ENCODE peak calls at places on chromosomes 1 and 21, in eight cellular contexts. One of them, this sample, is unnamed.
A peak's percentile ranks its signal among the peaks of the same experiment; 100 is the strongest.

GRCh38 chr1:215439549-215439948 is 127.6 kb upstream of the KCTD3 start:
- DNase-seq in uterus: no peak
- DNase-seq in breast epithelium: no peak
- DNase-seq in transverse colon: no peak
- DNase-seq in A549: no peak
- DNase-seq in Peyer's patch: no peak
- DNase-seq in H1: no peak
- DNase-seq in prostate gland: no peak
- DNase-seq in this sample: no peak

GRCh38 chr21:45506241-45506817 is 35.9 kb downstream of the SLC19A1 start:
- DNase-seq in prostate gland: no peak
- DNase-seq in breast epithelium: no peak
- DNase-seq in A549: no peak
- DNase-seq in Peyer's patch: no peak
- DNase-seq in uterus: no peak
- DNase-seq in transverse colon: no peak
- DNase-seq in H1: no peak
- DNase-seq in this sample: no peak

GRCh38 chr1:94121411-94121821 is 468 bp upstream of the ABCA4 start:
- DNase-seq in Peyer's patch: no peak
- DNase-seq in breast epithelium: no peak
- DNase-seq in A549: no peak
- DNase-seq in uterus: no peak
- DNase-seq in transverse colon: no peak
- DNase-seq in H1: no peak
- DNase-seq in prostate gland: no peak
- DNase-seq in this sample: no peak

GRCh38 chr1:115219937-115220336 is 118.1 kb downstream of the NGF start:
- DNase-seq in breast epithelium: no peak
- DNase-seq in A549: no peak
- DNase-seq in Peyer's patch: no peak
- DNase-seq in transverse colon: no peak
- DNase-seq in H1: no peak
- DNase-seq in prostate gland: no peak
- DNase-seq in uterus: peak; percentile 34
- DNase-seq in this sample: no peak

GRCh38 chr1:111952258-111952657 is 37.2 kb downstream of the KCND3 start:
- DNase-seq in prostate gland: no peak
- DNase-seq in breast epithelium: no peak
- DNase-seq in uterus: no peak
- DNase-seq in Peyer's patch: no peak
- DNase-seq in H1: no peak
- DNase-seq in transverse colon: no peak
- DNase-seq in A549: no peak
- DNase-seq in this sample: no peak

GRCh38 chr1:30229557-30229956 is 493.8 kb downstream of the MATN1 start:
- DNase-seq in transverse colon: no peak
- DNase-seq in prostate gland: no peak
- DNase-seq in H1: no peak
- DNase-seq in Peyer's patch: no peak
- DNase-seq in breast epithelium: no peak
- DNase-seq in A549: no peak
- DNase-seq in uterus: no peak
- DNase-seq in this sample: no peak

GRCh38 chr21:36005018-36005417 is 55.3 kb downstream of the SETD4 start:
- DNase-seq in A549: no peak
- DNase-seq in breast epithelium: no peak
- DNase-seq in uterus: peak; percentile 77
- DNase-seq in prostate gland: no peak
- DNase-seq in Peyer's patch: peak; percentile 72
- DNase-seq in H1: no peak
- DNase-seq in transverse colon: peak; percentile 51
- DNase-seq in this sample: no peak

GRCh38 chr1:40036574-40036973 is 4.0 kb upstream of the CAP1 start:
- DNase-seq in breast epithelium: peak; percentile 65
- DNase-seq in prostate gland: peak; percentile 80
- DNase-seq in transverse colon: peak; percentile 53
- DNase-seq in H1: no peak
- DNase-seq in A549: no peak
- DNase-seq in Peyer's patch: no peak
- DNase-seq in uterus: peak; percentile 83
- DNase-seq in this sample: no peak

GRCh38 chr1:173798078-173798477 is 26.4 kb upstream of the DARS2 start:
- DNase-seq in breast epithelium: no peak
- DNase-seq in H1: no peak
- DNase-seq in Peyer's patch: no peak
- DNase-seq in A549: no peak
- DNase-seq in prostate gland: no peak
- DNase-seq in transverse colon: no peak
- DNase-seq in uterus: no peak
- DNase-seq in this sample: no peak

GRCh38 chr1:211335507-211336157 is 9.0 kb downstream of the TRAF5 start:
- DNase-seq in breast epithelium: no peak
- DNase-seq in H1: no peak
- DNase-seq in transverse colon: peak; percentile 52
- DNase-seq in prostate gland: no peak
- DNase-seq in uterus: no peak
- DNase-seq in Peyer's patch: peak; percentile 77
- DNase-seq in A549: no peak
- DNase-seq in this sample: no peak

GRCh38 chr1:38451541-38451993 is 405.0 kb upstream of the POU3F1 start:
- DNase-seq in Peyer's patch: no peak
- DNase-seq in A549: no peak
- DNase-seq in prostate gland: no peak
- DNase-seq in H1: no peak
- DNase-seq in uterus: no peak
- DNase-seq in breast epithelium: no peak
- DNase-seq in transverse colon: no peak
- DNase-seq in this sample: no peak

GRCh38 chr1:91513160-91513559 is 12.5 kb downstream of the CDC7 start:
- DNase-seq in prostate gland: no peak
- DNase-seq in A549: no peak
- DNase-seq in breast epithelium: no peak
- DNase-seq in H1: no peak
- DNase-seq in uterus: no peak
- DNase-seq in Peyer's patch: no peak
- DNase-seq in transverse colon: no peak
- DNase-seq in this sample: no peak

GRCh38 chr1:207868252-207868768 is 42.6 kb downstream of the CD34 start:
- DNase-seq in H1: no peak
- DNase-seq in A549: no peak
- DNase-seq in prostate gland: peak; percentile 79
- DNase-seq in transverse colon: peak; percentile 60
- DNase-seq in uterus: peak; percentile 53
- DNase-seq in breast epithelium: peak; percentile 71
- DNase-seq in Peyer's patch: peak; percentile 67
- DNase-seq in this sample: no peak

GRCh38 chr1:219152759-219153158 is 20.9 kb upstream of the LYPLAL1 start:
- DNase-seq in breast epithelium: no peak
- DNase-seq in Peyer's patch: no peak
- DNase-seq in H1: no peak
- DNase-seq in prostate gland: no peak
- DNase-seq in A549: no peak
- DNase-seq in uterus: no peak
- DNase-seq in transverse colon: no peak
- DNase-seq in this sample: no peak

GRCh38 chr21:41675574-41675973 is 91.3 kb downstream of the RIPK4 start:
- DNase-seq in Peyer's patch: no peak
- DNase-seq in A549: no peak
- DNase-seq in prostate gland: no peak
- DNase-seq in uterus: no peak
- DNase-seq in transverse colon: no peak
- DNase-seq in breast epithelium: no peak
- DNase-seq in H1: no peak
- DNase-seq in this sample: no peak

GRCh38 chr1:204560590-204560989 is 44.4 kb downstream of the MDM4 start:
- DNase-seq in transverse colon: no peak
- DNase-seq in A549: no peak
- DNase-seq in uterus: no peak
- DNase-seq in Peyer's patch: no peak
- DNase-seq in breast epithelium: no peak
- DNase-seq in H1: no peak
- DNase-seq in prostate gland: no peak
- DNase-seq in this sample: no peak

GRCh38 chr1:206582537-206583460 is 29.5 kb downstream of the EIF2D start:
- DNase-seq in prostate gland: no peak
- DNase-seq in uterus: no peak
- DNase-seq in Peyer's patch: no peak
- DNase-seq in transverse colon: no peak
- DNase-seq in A549: no peak
- DNase-seq in breast epithelium: no peak
- DNase-seq in H1: no peak
- DNase-seq in this sample: no peak

GRCh38 chr1:89633103-89633744 is at the start of gene LRRC8C:
- DNase-seq in uterus: peak; percentile 53
- DNase-seq in breast epithelium: peak; percentile 26
- DNase-seq in transverse colon: peak; percentile 60
- DNase-seq in prostate gland: peak; percentile 29
- DNase-seq in A549: peak; percentile 30
- DNase-seq in H1: no peak
- DNase-seq in Peyer's patch: peak; percentile 82
- DNase-seq in this sample: peak; percentile 46

GRCh38 chr1:54800899-54801759 is at the start of gene TTC22:
- DNase-seq in uterus: no peak
- DNase-seq in H1: no peak
- DNase-seq in prostate gland: peak; percentile 75
- DNase-seq in Peyer's patch: peak; percentile 93
- DNase-seq in breast epithelium: peak; percentile 70
- DNase-seq in transverse colon: peak; percentile 88
- DNase-seq in A549: no peak
- DNase-seq in this sample: no peak

GRCh38 chr1:76035053-76035452 is 39.5 kb upstream of the ST6GALNAC3 start:
- DNase-seq in transverse colon: no peak
- DNase-seq in prostate gland: no peak
- DNase-seq in H1: no peak
- DNase-seq in Peyer's patch: no peak
- DNase-seq in breast epithelium: no peak
- DNase-seq in A549: no peak
- DNase-seq in uterus: no peak
- DNase-seq in this sample: no peak

GRCh38 chr1:117120774-117121588 is 568 bp downstream of the TRIM45 start:
- DNase-seq in prostate gland: no peak
- DNase-seq in uterus: no peak
- DNase-seq in A549: peak; percentile 10
- DNase-seq in H1: no peak
- DNase-seq in Peyer's patch: peak; percentile 45
- DNase-seq in transverse colon: no peak
- DNase-seq in breast epithelium: peak; percentile 27
- DNase-seq in this sample: peak; percentile 60

GRCh38 chr1:156180471-156180870 is 13.4 kb upstream of the SLC25A44 start:
- DNase-seq in prostate gland: no peak
- DNase-seq in A549: no peak
- DNase-seq in transverse colon: no peak
- DNase-seq in H1: no peak
- DNase-seq in Peyer's patch: no peak
- DNase-seq in uterus: no peak
- DNase-seq in breast epithelium: no peak
- DNase-seq in this sample: no peak
- TF ChIP-seq POLR2A in prostate gland: no peak
- TF ChIP-seq POLR2A in A549: no peak
- TF ChIP-seq POLR2A in transverse colon: no peak
- TF ChIP-seq POLR2A in H1: no peak
- TF ChIP-seq POLR2A in Peyer's patch: no peak
- TF ChIP-seq POLR2A in uterus: no peak
- TF ChIP-seq POLR2A in breast epithelium: no peak
- TF ChIP-seq POLR2A in this sample: no peak

GRCh38 chr1:221031015-221031889 is 152.0 kb downstream of the HLX start:
- DNase-seq in H1: no peak
- DNase-seq in A549: no peak
- DNase-seq in transverse colon: no peak
- DNase-seq in prostate gland: no peak
- DNase-seq in breast epithelium: no peak
- DNase-seq in uterus: no peak
- DNase-seq in Peyer's patch: no peak
- DNase-seq in this sample: no peak

GRCh38 chr1:221031890-221032222 is 152.6 kb downstream of the HLX start:
- DNase-seq in uterus: no peak
- DNase-seq in A549: no peak
- DNase-seq in prostate gland: no peak
- DNase-seq in Peyer's patch: no peak
- DNase-seq in H1: no peak
- DNase-seq in transverse colon: no peak
- DNase-seq in breast epithelium: no peak
- DNase-seq in this sample: no peak

GRCh38 chr1:221030121-221030649 is 150.9 kb downstream of the HLX start:
- DNase-seq in Peyer's patch: no peak
- DNase-seq in prostate gland: no peak
- DNase-seq in transverse colon: no peak
- DNase-seq in A549: no peak
- DNase-seq in uterus: no peak
- DNase-seq in H1: no peak
- DNase-seq in breast epithelium: no peak
- DNase-seq in this sample: no peak

GRCh38 chr1:221035680-221036153 is 156.5 kb downstream of the HLX start:
- DNase-seq in transverse colon: no peak
- DNase-seq in Peyer's patch: no peak
- DNase-seq in H1: no peak
- DNase-seq in uterus: no peak
- DNase-seq in A549: no peak
- DNase-seq in breast epithelium: no peak
- DNase-seq in prostate gland: no peak
- DNase-seq in this sample: peak; percentile 15

GRCh38 chr1:221032616-221033342 is 153.5 kb downstream of the HLX start:
- DNase-seq in Peyer's patch: no peak
- DNase-seq in prostate gland: no peak
- DNase-seq in H1: no peak
- DNase-seq in uterus: no peak
- DNase-seq in breast epithelium: no peak
- DNase-seq in A549: no peak
- DNase-seq in transverse colon: no peak
- DNase-seq in this sample: no peak
- TF ChIP-seq POLR2A in Peyer's patch: no peak
- TF ChIP-seq POLR2A in prostate gland: no peak
- TF ChIP-seq POLR2A in H1: no peak
- TF ChIP-seq POLR2A in uterus: no peak
- TF ChIP-seq POLR2A in breast epithelium: no peak
- TF ChIP-seq POLR2A in A549: no peak
- TF ChIP-seq POLR2A in transverse colon: no peak
- TF ChIP-seq POLR2A in this sample: no peak

DNA sequence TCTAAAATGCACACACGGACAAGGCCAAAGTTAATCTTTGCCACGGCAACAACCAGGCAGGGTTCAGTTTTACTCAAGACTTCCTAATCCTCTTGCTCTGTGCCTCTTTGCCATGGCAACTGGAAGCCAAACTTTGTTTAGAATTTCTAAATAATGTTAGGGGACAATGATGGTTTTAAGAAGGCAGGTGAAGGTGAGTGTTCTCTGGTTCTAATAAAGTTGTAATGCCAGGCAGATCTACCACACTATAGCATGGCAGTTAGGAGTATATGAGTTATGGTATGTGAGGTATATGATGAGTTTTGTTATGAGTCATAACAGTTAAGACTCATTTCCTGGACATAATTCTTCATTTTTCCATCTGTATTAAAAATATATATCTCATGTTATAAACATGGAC is 2.7 kb downstream of the PTPRC start:
- DNase-seq in Peyer's patch: no peak
- DNase-seq in A549: no peak
- DNase-seq in H1: no peak
- DNase-seq in transverse colon: no peak
- DNase-seq in breast epithelium: no peak
- DNase-seq in prostate gland: no peak
- DNase-seq in uterus: no peak
- DNase-seq in this sample: no peak
- TF ChIP-seq POLR2A in Peyer's patch: no peak
- TF ChIP-seq POLR2A in A549: no peak
- TF ChIP-seq POLR2A in H1: no peak
- TF ChIP-seq POLR2A in transverse colon: no peak
- TF ChIP-seq POLR2A in breast epithelium: no peak
- TF ChIP-seq POLR2A in prostate gland: no peak
- TF ChIP-seq POLR2A in uterus: no peak
- TF ChIP-seq POLR2A in this sample: no peak

GRCh38 chr1:159428536-159428935 is 3.5 kb upstream of the OR10J4 start:
- DNase-seq in breast epithelium: no peak
- DNase-seq in uterus: no peak
- DNase-seq in Peyer's patch: no peak
- DNase-seq in A549: no peak
- DNase-seq in H1: no peak
- DNase-seq in prostate gland: no peak
- DNase-seq in transverse colon: no peak
- DNase-seq in this sample: no peak
- TF ChIP-seq POLR2A in breast epithelium: no peak
- TF ChIP-seq POLR2A in uterus: no peak
- TF ChIP-seq POLR2A in Peyer's patch: no peak
- TF ChIP-seq POLR2A in A549: no peak
- TF ChIP-seq POLR2A in H1: no peak
- TF ChIP-seq POLR2A in prostate gland: no peak
- TF ChIP-seq POLR2A in transverse colon: no peak
- TF ChIP-seq POLR2A in this sample: no peak

This sample was measured in H54.